ENCODE peak calls at places on chromosome 10, in seven cellular contexts. W, D, G, H, P, X and V are unnamed samples.
A peak's percentile ranks its signal among the peaks of the same experiment; 100 is the strongest.

GRCh38 chr10:5094265-5095205 is at the start of gene AKR1C3:
- DNase-seq in W (peak; percentile 65), X (peak; percentile 50), G (no peak), H (no peak), P (peak; percentile 87), D (peak; percentile 58), V (no peak)

GRCh38 chr10:21432266-21432665 is 93.2 kb downstream of the SKIDA1 start:
- DNase-seq in X (no peak), G (no peak), W (no peak), D (no peak), H (no peak), P (no peak), V (no peak)

GRCh38 chr10:99345350-99345749 is 16.2 kb downstream of the CNNM1 start:
- DNase-seq in P (no peak), X (peak; percentile 54), H (no peak), W (peak; percentile 68), G (no peak), D (peak; percentile 66), V (no peak)

GRCh38 chr10:103695584-103696005 is 159.8 kb downstream of the SH3PXD2A start:
- DNase-seq in X (no peak), W (no peak), G (no peak), P (peak; percentile 82), D (peak; percentile 17), H (no peak), V (no peak)

GRCh38 chr10:59830601-59831259 is 75.6 kb downstream of the CCDC6 start:
- DNase-seq in H (no peak), D (peak; percentile 42), P (peak; percentile 61), W (peak; percentile 56), G (peak; percentile 70), X (peak; percentile 34), V (no peak)

GRCh38 chr10:69048103-69048502 is 39.8 kb upstream of the SRGN start:
- DNase-seq in H (no peak), D (no peak), W (peak; percentile 76), G (no peak), P (no peak), X (no peak), V (peak; percentile 75)

GRCh38 chr10:75911426-75911825 is 480.0 kb downstream of the LRMDA start:
- DNase-seq in W (no peak), G (no peak), P (no peak), X (peak; percentile 25), H (no peak), D (peak; percentile 32), V (no peak)

GRCh38 chr10:70832852-70833542 is 17.2 kb downstream of the SGPL1 start:
- DNase-seq in W (peak; percentile 93), X (peak; percentile 98), D (peak; percentile 98), P (peak; percentile 80), H (no peak), G (no peak), V (no peak)

GRCh38 chr10:132172091-132173066 is 14.4 kb upstream of the DPYSL4 start:
- DNase-seq in G (no peak), W (no peak), P (no peak), H (no peak), X (no peak), D (no peak), V (no peak)

GRCh38 chr10:12473491-12473890 is 124.1 kb downstream of the CAMK1D start:
- DNase-seq in X (no peak), G (no peak), P (no peak), W (no peak), D (peak; percentile 13), H (no peak), V (no peak)

GRCh38 chr10:132199854-132200311 is 13.1 kb downstream of the DPYSL4 start:
- DNase-seq in P (no peak), W (no peak), D (no peak), G (no peak), H (no peak), X (no peak), V (peak; percentile 72)

GRCh38 chr10:71835671-71836593 is 15.1 kb downstream of the PSAP start:
- DNase-seq in W (peak; percentile 70), H (peak; percentile 97), P (peak; percentile 88), X (peak; percentile 92), D (peak; percentile 93), G (no peak), V (peak; percentile 93)

GRCh38 chr10:22325272-22325947 is 4.5 kb downstream of the BMI1 start:
- DNase-seq in G (peak; percentile 82), W (peak; percentile 58), P (peak; percentile 92), D (peak; percentile 57), H (no peak), X (peak; percentile 32), V (peak; percentile 92)

DNA sequence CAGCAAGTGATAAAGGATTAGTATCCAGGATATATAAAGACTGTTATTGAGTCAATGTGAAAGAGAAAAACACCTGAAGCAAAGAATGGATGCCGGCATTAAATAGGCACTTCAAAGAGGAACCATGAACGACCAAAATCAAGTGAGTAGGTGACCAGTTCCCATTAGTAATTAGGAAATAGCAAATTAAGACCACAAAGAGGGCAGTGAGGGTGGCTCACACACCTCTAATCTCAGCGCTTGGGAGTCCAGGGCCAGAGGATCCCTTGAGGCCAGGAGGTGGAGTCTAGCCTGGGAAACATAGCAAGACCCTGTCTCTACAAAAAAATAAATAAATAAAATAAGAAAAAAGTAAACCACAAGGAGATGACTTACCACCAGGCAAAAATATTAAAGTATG is 1.5 kb upstream of the ANTXRL start:
- DNase-seq in P (no peak), H (no peak), D (no peak), W (no peak), G (no peak), X (no peak), V (no peak)
- H3K4me3 ChIP-seq in P (peak overlapping the region; percentile 81), H (peak overlapping the region; percentile 61), D (peak overlapping the region; percentile 69), W (peak overlapping the region; percentile 65), G (no peak overlapping the region), X (peak overlapping the region; percentile 57), V (no peak overlapping the region)

DNA sequence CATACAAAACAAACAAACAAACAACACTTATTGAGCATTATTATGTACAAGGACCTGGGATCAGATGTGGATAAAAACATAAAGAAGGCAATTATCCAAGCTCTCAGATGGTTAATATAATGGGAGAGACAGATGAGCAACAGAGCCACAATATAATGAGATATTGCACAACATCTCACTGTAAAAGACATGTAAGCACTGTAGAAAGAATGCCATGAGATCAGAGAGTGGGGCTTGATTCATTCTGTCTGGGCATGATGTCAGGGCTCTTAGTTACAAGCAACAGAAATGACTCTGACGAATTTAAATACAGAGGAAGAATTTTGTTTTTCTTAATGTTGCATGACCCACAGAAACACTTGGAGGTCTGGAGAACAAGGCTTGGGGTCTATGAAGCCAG is 164.7 kb upstream of the PLXDC2 start:
- DNase-seq in P (peak; percentile 68), H (no peak), W (peak; percentile 98), D (peak; percentile 94), X (peak; percentile 93), G (no peak), V (no peak)
- H3K36me3 ChIP-seq in P (no peaks in the 10 kb centered on the region), H (no peaks in the 10 kb centered on the region), W (no peaks in the 10 kb centered on the region), D (no peaks in the 10 kb centered on the region), X (no peaks in the 10 kb centered on the region), G (no peaks in the 10 kb centered on the region), V (no peaks in the 10 kb centered on the region)

GRCh38 chr10:130422366-130423324 is 286.5 kb downstream of the GLRX3 start:
- DNase-seq in G (no peak), D (no peak), W (no peak), X (no peak), H (no peak), P (no peak), V (no peak)

GRCh38 chr10:130424418-130424817 is 288.2 kb downstream of the GLRX3 start:
- DNase-seq in H (no peak), P (no peak), D (no peak), W (no peak), G (no peak), X (no peak), V (no peak)

GRCh38 chr10:130421909-130422308 is 285.7 kb downstream of the GLRX3 start:
- DNase-seq in W (no peak), X (no peak), D (no peak), P (no peak), H (no peak), G (no peak), V (no peak)

GRCh38 chr10:130425169-130425568 is 289.0 kb downstream of the GLRX3 start:
- DNase-seq in X (no peak), W (no peak), D (no peak), G (no peak), P (no peak), H (no peak), V (no peak)

DNA sequence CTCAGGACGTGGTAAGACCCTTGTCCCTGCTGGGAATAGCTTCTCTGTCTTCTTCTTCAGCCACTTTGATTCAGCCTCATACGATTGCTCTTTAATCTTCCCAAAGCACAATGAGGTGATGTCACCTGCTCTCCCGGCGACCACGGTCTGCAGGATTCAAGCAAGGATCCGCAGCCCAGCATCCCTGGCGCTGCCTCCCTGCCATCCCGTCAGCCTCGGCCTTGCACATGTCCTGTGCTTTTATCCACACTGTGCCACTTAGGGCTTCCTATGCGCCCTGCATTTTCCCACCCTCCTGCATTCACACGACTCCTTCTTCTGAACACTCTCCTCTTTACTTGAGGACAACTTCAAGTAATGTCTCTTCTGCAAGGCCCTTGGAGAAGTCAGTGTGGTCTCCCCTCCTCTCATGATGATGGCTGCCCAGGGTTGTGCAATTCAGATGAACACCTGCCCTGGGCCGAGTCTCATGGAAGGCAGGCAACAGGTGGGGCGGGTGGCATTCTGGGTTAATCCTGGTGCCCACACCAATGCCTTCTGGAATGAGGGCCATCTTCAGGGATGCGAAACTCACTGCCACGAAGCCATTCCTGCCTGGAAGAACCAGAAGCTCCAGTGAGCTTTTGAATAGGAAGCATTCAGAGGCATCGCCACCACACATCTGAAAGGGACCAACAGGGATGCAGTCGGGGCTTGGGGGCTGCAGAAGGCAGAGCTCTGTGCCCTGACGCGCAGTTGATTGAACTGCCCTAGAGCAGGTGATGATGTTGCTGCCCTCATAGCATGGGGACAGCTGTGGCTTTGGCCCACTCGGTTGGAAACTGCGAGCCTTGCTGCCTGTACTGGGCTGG is 287.5 kb downstream of the GLRX3 start:
- DNase-seq in D (no peak), G (no peak), X (no peak), W (no peak), P (no peak), H (no peak), V (no peak)
- H3K9ac ChIP-seq in D (no peak overlapping the region), G (peak overlapping the region; percentile 9), X (no peak overlapping the region), W (no peak overlapping the region), P (no peak overlapping the region), H (no peak overlapping the region), V (no peak overlapping the region)

DNA sequence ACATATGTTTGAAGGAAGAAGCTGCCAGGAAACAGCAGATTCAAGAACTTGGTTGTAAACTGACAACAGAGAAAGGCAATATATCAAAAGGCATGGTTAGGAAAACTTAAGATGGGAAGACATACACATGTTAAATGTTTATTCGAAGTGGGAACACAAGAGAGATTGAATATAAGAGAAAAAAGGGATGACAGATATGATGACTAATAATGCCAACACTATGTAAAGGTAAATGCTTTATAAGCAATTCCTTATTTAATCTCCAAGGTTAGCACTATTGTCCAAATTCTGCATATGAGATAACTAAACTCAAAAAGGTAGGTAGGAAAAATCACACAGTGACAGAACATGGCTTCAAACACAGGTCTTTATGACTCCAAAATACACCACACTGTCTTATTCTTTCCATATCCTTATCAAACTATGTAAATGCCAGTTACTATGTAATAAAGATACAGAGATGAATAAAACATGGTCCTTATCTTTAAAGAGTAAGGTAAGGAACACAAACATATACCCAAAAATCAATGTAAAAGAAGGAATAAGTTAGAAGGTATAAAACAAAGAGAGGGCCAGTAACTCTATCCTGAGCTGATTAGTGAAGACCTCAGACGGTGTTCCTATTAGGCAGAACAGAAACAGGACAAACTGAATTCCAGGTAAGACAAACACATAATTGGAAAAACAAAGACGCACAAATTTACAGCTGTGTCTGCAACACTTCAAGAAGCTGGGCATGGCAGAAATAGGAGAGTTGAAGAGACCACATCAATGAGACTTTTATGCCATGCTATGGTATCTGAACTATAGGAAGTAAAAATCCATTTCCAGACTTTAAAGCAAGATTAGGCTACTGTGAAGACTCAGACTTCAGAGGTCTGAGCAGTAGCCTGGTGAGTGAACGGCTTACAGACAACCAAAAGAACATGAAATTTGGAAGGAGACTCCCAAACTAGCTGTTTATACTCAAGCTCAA is 56.1 kb downstream of the ABI1 start:
- DNase-seq in H (no peak), D (no peak), X (no peak), W (no peak), P (no peak), G (no peak), V (no peak)
- H3K4me3 ChIP-seq in H (peak overlapping the region; percentile 13), D (no peak overlapping the region), X (no peak overlapping the region), W (no peak overlapping the region), P (no peak overlapping the region), G (no peak overlapping the region), V (no peak overlapping the region)